ENCODE peak calls at places on chromosomes 7 and 10, in four cellular contexts. Q is T-helper 9 cell; L is fibroblast of lung; G is activated CD8-positive, alpha-beta memory T cell treated with anti-CD3 and anti-CD28 coated beads for 4 hours. V is an unnamed sample.

GRCh38 chr7:12409097-12409711 is 5.5 kb upstream of the VWDE start:
- DNase-seq in Q (no peak), L (no peak), G (no peak), V (no peak)

GRCh38 chr10:8563478-8563877 is 509.0 kb downstream of the GATA3 start:
- DNase-seq in G (no peak), L (no peak), Q (no peak), V (no peak)

GRCh38 chr10:78464856-78465221 is 431.2 kb downstream of the RPS24 start:
- DNase-seq in Q (no peak), L (no peak), G (no peak), V (no peak)

GRCh38 chr10:48444266-48444665 is 137.8 kb downstream of the MAPK8 start:
- DNase-seq in G (no peak), Q (no peak), L (peak; percentile 49), V (no peak)

GRCh38 chr7:152849128-152849527 is 89.6 kb downstream of the ACTR3B start:
- DNase-seq in G (no peak), Q (no peak), L (no peak), V (no peak)

GRCh38 chr10:82660983-82661382 is 786.0 kb downstream of the NRG3 start:
- DNase-seq in G (no peak), Q (no peak), L (no peak), V (no peak)

GRCh38 chr7:131293018-131293417 is 34.7 kb upstream of the MKLN1 start:
- DNase-seq in Q (no peak), L (peak; percentile 65), G (no peak), V (no peak)

GRCh38 chr10:75202321-75203096 is 8.1 kb upstream of the VDAC2 start:
- DNase-seq in G (no peak), Q (no peak), L (peak; percentile 81), V (no peak)

GRCh38 chr10:17023386-17024298 is 106.0 kb downstream of the CUBN start:
- DNase-seq in G (peak; percentile 53), L (peak; percentile 97), Q (peak; percentile 57), V (peak; percentile 10)

GRCh38 chr10:52083422-52083821 is 230.7 kb upstream of the DKK1 start:
- DNase-seq in L (no peak), Q (no peak), G (no peak), V (no peak)

GRCh38 chr7:1704326-1705241 is 34.5 kb downstream of the ELFN1 start:
- DNase-seq in Q (no peak), L (no peak), G (no peak), V (no peak)

GRCh38 chr7:121605297-121605640 is 209.2 kb upstream of the FAM3C start:
- DNase-seq in L (peak; percentile 7), G (no peak), Q (no peak), V (no peak)